ENCODE peak calls at places on chromosome 21, in six cellular contexts. S is right lobe of liver, N is uterus, J is tibial nerve, O is ovary, B is stomach. K is an unnamed sample.

GRCh38 chr21:46295996-46296752 is 10.0 kb downstream of the YBEY start:
- DNase-seq in S (peak), N (peak), J (peak), O (peak), B (peak), K (peak)

GRCh38 chr21:37281993-37282392 is 14.9 kb upstream of the VPS26C start:
- DNase-seq in S (no peak), N (no peak), J (no peak), O (no peak), B (no peak), K (no peak)

GRCh38 chr21:32021319-32022027 is 148.7 kb downstream of the HUNK start:
- DNase-seq in S (no peak), N (peak), J (no peak), O (no peak), B (peak), K (peak)

GRCh38 chr21:31560479-31560878 is 99.0 kb upstream of the SOD1 start:
- DNase-seq in S (no peak), N (no peak), J (no peak), O (no peak), B (no peak), K (no peak)

GRCh38 chr21:20882462-20883415 is 115.5 kb upstream of the NCAM2 start:
- DNase-seq in S (no peak), N (no peak), J (peak), O (no peak), B (peak), K (no peak)

GRCh38 chr21:39564200-39564599 is 48.5 kb upstream of the B3GALT5 start:
- DNase-seq in S (no peak), N (no peak), J (no peak), O (no peak), B (peak), K (peak)

GRCh38 chr21:42308914-42309752 is 6.1 kb downstream of the TFF3 start:
- DNase-seq in S (no peak), N (no peak), J (no peak), O (no peak), B (peak), K (no peak)

GRCh38 chr21:18443686-18444085 is 40.1 kb upstream of the TMPRSS15 start:
- DNase-seq in S (peak), N (no peak), J (no peak), O (no peak), B (no peak), K (no peak)

GRCh38 chr21:41634211-41634694 is 126.3 kb upstream of the TMPRSS2 start:
- DNase-seq in S (no peak), N (no peak), J (no peak), O (no peak), B (no peak), K (peak)

GRCh38 chr21:46227811-46228344 is 696 bp downstream of the LSS start:
- DNase-seq in S (no peak), N (no peak), J (no peak), O (no peak), B (no peak), K (no peak)

GRCh38 chr21:31888936-31889371 is 16.1 kb downstream of the HUNK start:
- DNase-seq in S (no peak), N (no peak), J (no peak), O (no peak), B (no peak), K (no peak)

GRCh38 chr21:31894441-31894840 is 21.6 kb downstream of the HUNK start:
- DNase-seq in S (no peak), N (no peak), J (no peak), O (no peak), B (no peak), K (no peak)

GRCh38 chr21:37176716-37177115 is 90.4 kb downstream of the VPS26C start:
- DNase-seq in S (no peak), N (no peak), J (no peak), O (no peak), B (peak), K (no peak)

GRCh38 chr21:15138475-15138874 is 73.7 kb upstream of the NRIP1 start:
- DNase-seq in S (no peak), N (no peak), J (no peak), O (peak), B (peak), K (no peak)

GRCh38 chr21:15009964-15010363 is 54.8 kb downstream of the NRIP1 start:
- DNase-seq in S (no peak), N (no peak), J (no peak), O (no peak), B (no peak), K (no peak)

GRCh38 chr21:29870814-29871213 is 69.0 kb downstream of the GRIK1 start:
- DNase-seq in S (no peak), N (no peak), J (no peak), O (no peak), B (no peak), K (no peak)

GRCh38 chr21:37381883-37382585 is 15.5 kb downstream of the DYRK1A start:
- DNase-seq in S (no peak), N (no peak), J (no peak), O (no peak), B (no peak), K (no peak)

GRCh38 chr21:42343556-42343955 is 7.2 kb downstream of the TFF2 start:
- DNase-seq in S (no peak), N (no peak), J (no peak), O (no peak), B (no peak), K (no peak)

GRCh38 chr21:14121719-14122118 is 89.0 kb downstream of the LIPI start:
- DNase-seq in S (no peak), N (no peak), J (no peak), O (no peak), B (no peak), K (no peak)

GRCh38 chr21:29658177-29658933 is 281.4 kb downstream of the GRIK1 start:
- DNase-seq in S (no peak), N (no peak), J (no peak), O (no peak), B (no peak), K (no peak)

GRCh38 chr21:32779983-32780382 is 8.4 kb upstream of the PAXBP1 start:
- DNase-seq in S (no peak), N (no peak), J (no peak), O (no peak), B (no peak), K (no peak)

GRCh38 chr21:28257276-28257675 is 735.4 kb downstream of the LTN1 start:
- DNase-seq in S (no peak), N (no peak), J (no peak), O (no peak), B (no peak), K (no peak)

GRCh38 chr21:37986751-37987399 is 70.6 kb upstream of the KCNJ6 start:
- DNase-seq in S (no peak), N (no peak), J (no peak), O (no peak), B (no peak), K (no peak)

GRCh38 chr21:36135391-36136094 is 664 bp downstream of the CBR3 start:
- DNase-seq in S (peak), N (peak), J (peak), O (peak), B (peak), K (peak)

GRCh38 chr21:17981060-17981459 is 161.9 kb upstream of the C21orf91 start:
- DNase-seq in S (no peak), N (no peak), J (no peak), O (no peak), B (no peak), K (no peak)

GRCh38 chr21:30044447-30045064 is 104.8 kb upstream of the GRIK1 start:
- DNase-seq in S (no peak), N (no peak), J (peak), O (no peak), B (no peak), K (no peak)

GRCh38 chr21:36330904-36331303 is 10.9 kb downstream of the MORC3 start:
- DNase-seq in S (no peak), N (no peak), J (peak), O (peak), B (peak), K (no peak)

GRCh38 chr21:29434081-29434480 is 135.4 kb downstream of the BACH1 start:
- DNase-seq in S (no peak), N (no peak), J (no peak), O (no peak), B (no peak), K (no peak)

GRCh38 chr21:40850071-40850470 is 3.1 kb upstream of the DSCAM start:
- DNase-seq in S (no peak), N (no peak), J (no peak), O (no peak), B (no peak), K (no peak)

GRCh38 chr21:45977396-45977795 is 4.2 kb upstream of the COL6A1 start:
- DNase-seq in S (peak), N (peak), J (no peak), O (peak), B (peak), K (peak)

GRCh38 chr21:36544545-36544944 is 64.6 kb upstream of the CLDN14 start:
- DNase-seq in S (no peak), N (no peak), J (no peak), O (no peak), B (no peak), K (no peak)

GRCh38 chr21:42213082-42213774 is 5.7 kb upstream of the ABCG1 start:
- DNase-seq in S (no peak), N (no peak), J (no peak), O (no peak), B (peak), K (no peak)

GRCh38 chr21:42202321-42202720 is 16.6 kb upstream of the ABCG1 start:
- DNase-seq in S (no peak), N (no peak), J (no peak), O (no peak), B (no peak), K (no peak)

GRCh38 chr21:42570841-42571387 is 57.3 kb downstream of the SLC37A1 start:
- DNase-seq in S (peak), N (peak), J (no peak), O (no peak), B (peak), K (peak)

GRCh38 chr21:46297311-46298082 is 11.4 kb downstream of the YBEY start:
- DNase-seq in S (no peak), N (peak), J (no peak), O (no peak), B (no peak), K (no peak)

DNA sequence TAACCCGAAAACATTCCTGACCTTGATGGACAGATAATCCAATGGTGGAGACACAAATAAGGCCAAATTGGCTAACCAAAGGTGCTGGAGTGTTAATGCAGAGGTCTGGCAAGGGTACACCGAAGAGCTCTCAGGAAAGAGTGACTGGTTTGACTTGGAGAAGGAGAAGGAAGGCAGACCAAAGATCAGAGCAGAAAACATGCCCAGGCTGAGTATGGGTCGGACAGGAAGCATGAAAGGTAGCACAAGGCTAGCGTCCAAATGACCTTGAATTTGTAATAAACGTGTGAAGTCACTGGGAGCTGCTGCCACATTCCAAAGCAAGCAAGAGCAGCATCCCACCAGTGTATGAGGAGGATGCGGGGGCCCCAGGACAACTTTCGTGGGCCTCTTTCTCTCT is 45.7 kb downstream of the APP start:
- DNase-seq in S (no peak), N (no peak), J (no peak), O (no peak), B (no peak), K (no peak)
- H3K4me3 ChIP-seq in S (no peak), N (no peak), J (no peak), O (no peak), B (no peak), K (no peak)

DNA sequence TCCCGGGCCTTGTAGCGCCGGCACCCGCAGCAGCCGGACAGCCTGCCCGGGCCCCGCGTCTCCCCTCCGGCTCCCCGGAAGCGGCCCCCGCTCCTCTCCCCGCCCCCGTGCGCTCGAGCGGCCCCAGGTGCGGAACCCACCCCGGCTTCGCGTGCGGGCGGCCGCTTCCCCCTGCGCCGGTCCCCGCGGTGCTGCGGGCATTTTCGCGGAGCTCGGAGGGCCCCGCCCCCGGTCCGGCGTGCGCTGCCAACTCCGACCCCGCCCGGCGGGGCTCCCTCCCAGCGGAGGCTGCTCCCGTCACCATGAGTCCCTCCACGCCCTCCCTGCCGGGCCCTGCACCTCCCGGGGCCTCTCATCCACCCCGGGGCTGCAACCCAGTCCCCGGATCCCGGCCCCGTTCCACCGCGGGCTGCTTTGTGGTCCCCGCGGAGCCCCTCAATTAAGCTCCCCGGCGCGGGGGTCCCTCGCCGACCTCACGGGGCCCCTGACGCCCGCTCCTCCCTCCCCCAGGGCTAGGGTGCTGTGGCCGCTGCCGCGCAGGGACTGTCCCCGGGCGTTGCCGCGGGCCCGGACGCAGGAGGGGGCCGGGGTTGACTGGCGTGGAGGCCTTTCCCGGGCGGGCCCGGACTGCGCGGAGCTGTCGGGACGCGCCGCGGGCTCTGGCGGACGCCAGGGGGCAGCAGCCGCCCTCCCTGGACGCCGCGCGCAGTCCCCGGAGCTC is 159.4 kb downstream of the RUNX1 start:
- DNase-seq in S (peak), N (peak), J (peak), O (peak), B (peak), K (peak)
- TF ChIP-seq POLR2A in S (no peak), N (no peak), J (no peak), O (no peak), B (no peak), K (no peak)

DNA sequence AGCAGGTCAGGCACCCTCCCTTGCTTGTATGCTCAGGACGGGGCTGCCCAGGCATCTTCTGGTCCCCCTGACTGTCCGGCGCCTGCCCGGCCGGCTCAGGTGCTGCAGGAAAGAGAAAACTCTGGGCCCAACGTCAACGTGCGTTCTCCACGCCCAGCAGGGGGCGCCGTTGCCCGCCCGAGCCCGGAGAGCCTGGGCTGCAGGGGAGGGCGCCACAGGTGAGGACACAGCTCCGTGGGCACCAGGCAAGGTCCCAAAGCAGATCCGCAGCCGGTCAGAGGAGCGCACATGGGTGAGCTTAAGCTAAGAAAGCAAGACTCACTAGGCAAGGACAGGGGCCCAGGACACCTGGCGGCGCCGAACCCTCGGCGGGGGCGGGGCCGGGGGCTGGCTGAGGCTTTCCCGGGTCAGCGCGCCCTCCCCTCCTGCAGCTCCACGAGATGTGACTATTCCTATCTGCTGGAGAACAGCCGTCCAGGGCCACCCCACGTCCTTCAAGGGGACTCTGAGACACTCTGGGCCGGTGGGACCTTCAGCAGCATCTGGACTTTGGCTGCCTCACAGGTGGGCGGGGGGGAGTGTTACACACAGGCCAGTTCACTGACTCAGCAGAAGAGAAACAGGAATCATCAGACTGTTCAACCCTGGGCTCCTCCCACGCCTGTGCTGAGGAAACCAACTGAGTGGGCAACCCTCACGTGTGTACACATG is 29.3 kb downstream of the KRTAP10-1 start:
- DNase-seq in S (peak), N (no peak), J (peak), O (no peak), B (peak), K (peak)
- H3K4me3 ChIP-seq in S (no peak), N (no peak), J (no peak), O (no peak), B (peak), K (peak)

DNA sequence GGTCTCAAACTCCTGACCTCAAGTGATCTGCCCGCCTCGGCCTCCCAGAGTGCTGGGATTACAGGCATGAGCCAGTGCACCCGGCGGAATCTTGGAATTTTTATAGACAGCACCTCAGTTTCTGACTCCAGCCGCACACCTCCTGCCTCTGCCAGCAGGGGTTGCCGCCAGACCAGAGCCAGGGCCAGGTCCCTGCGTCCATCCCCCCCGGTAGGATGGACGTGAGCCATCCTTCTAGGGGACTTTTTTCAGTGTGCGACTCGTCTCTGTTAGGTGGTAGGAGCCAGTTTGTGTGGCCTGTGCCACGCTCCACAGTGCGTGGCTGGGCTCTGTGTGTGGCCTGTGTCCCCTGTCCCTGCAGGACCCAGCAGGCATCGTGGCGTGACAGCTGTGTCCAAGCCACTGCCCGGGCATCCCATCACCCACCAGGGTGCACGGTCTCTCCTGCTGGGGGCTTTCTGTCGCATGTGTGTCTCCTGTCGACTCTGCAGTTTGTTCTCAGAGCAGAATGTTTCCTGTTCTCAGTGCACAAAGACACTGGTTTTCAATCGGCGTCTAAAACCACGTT is 15.6 kb downstream of the CSTB start:
- DNase-seq in S (no peak), N (no peak), J (no peak), O (no peak), B (no peak), K (no peak)
- TF ChIP-seq POLR2A in S (no peak), N (no peak), J (no peak), O (no peak), B (no peak), K (no peak)

DNA sequence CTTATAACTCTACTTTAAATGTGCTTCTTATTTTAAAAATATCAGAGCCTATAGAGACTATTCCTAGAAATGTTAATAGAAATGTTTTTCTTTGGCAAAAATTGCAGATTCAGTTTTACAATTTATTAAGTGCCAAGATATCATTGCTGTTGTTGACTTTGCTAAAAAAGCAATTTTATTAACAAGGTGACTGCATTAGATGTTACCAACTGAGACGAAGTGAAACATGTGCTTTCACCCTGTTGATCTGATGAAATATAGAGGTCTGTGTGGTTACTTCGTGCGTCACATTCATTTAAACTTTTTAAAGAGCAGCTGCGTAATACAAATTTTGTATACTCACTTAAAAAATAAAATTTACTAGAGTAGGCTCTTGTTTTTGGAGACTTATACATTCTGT is 465.7 kb downstream of the USP25 start:
- DNase-seq in S (no peak), N (no peak), J (no peak), O (no peak), B (no peak), K (no peak)
- H3K4me3 ChIP-seq in S (peak), N (peak), J (peak), O (peak), B (peak), K (peak)

K was measured in breast epithelium.